ENCODE peak calls at places on chromosomes 7 and 10, in six cellular contexts. One of them, this sample, is unnamed.

GRCh38 chr7:109984726-109985125 is 1106.2 kb upstream of the LRRN3 start:
- DNase-seq in neuronal stem cell: no peak
- DNase-seq in GM12865: no peak
- DNase-seq in osteoblast: no peak
- DNase-seq in GM23338: no peak
- DNase-seq in neural progenitor cell: no peak
- DNase-seq in this sample: no peak

GRCh38 chr10:11170993-11171416 is 153.3 kb downstream of the CELF2 start:
- DNase-seq in neuronal stem cell: no peak
- DNase-seq in GM12865: peak; percentile 71
- DNase-seq in osteoblast: no peak
- DNase-seq in GM23338: no peak
- DNase-seq in neural progenitor cell: no peak
- DNase-seq in this sample: no peak

GRCh38 chr10:60817135-60817805 is 39.0 kb downstream of the CDK1 start:
- DNase-seq in neuronal stem cell: no peak
- DNase-seq in GM12865: no peak
- DNase-seq in osteoblast: peak; percentile 77
- DNase-seq in GM23338: no peak
- DNase-seq in neural progenitor cell: no peak
- DNase-seq in this sample: no peak

GRCh38 chr10:131855763-131856401 is 44.9 kb upstream of the PPP2R2D start:
- DNase-seq in neuronal stem cell: no peak
- DNase-seq in GM12865: no peak
- DNase-seq in osteoblast: no peak
- DNase-seq in GM23338: no peak
- DNase-seq in neural progenitor cell: no peak
- DNase-seq in this sample: no peak

GRCh38 chr7:7521259-7521658 is 14.4 kb downstream of the COL28A1 start:
- DNase-seq in neuronal stem cell: no peak
- DNase-seq in GM12865: peak; percentile 31
- DNase-seq in osteoblast: peak; percentile 38
- DNase-seq in GM23338: no peak
- DNase-seq in neural progenitor cell: no peak
- DNase-seq in this sample: no peak

GRCh38 chr10:119449760-119450461 is 92.6 kb downstream of the RGS10 start:
- DNase-seq in neuronal stem cell: no peak
- DNase-seq in GM12865: peak; percentile 39
- DNase-seq in osteoblast: peak; percentile 97
- DNase-seq in GM23338: no peak
- DNase-seq in neural progenitor cell: no peak
- DNase-seq in this sample: peak; percentile 15

GRCh38 chr7:73865738-73866445 is 4.9 kb downstream of the TMEM270 start:
- DNase-seq in neuronal stem cell: no peak
- DNase-seq in GM12865: peak; percentile 35
- DNase-seq in osteoblast: peak; percentile 95
- DNase-seq in GM23338: peak; percentile 69
- DNase-seq in neural progenitor cell: peak; percentile 73
- DNase-seq in this sample: no peak

GRCh38 chr10:100186813-100187212 is 984 bp upstream of the ERLIN1 start:
- DNase-seq in neuronal stem cell: no peak
- DNase-seq in GM12865: peak; percentile 44
- DNase-seq in osteoblast: no peak
- DNase-seq in GM23338: peak; percentile 1
- DNase-seq in neural progenitor cell: peak; percentile 20
- DNase-seq in this sample: no peak

GRCh38 chr7:146216371-146217041 is 99.9 kb downstream of the CNTNAP2 start:
- DNase-seq in neuronal stem cell: no peak
- DNase-seq in GM12865: no peak
- DNase-seq in osteoblast: no peak
- DNase-seq in GM23338: no peak
- DNase-seq in neural progenitor cell: no peak
- DNase-seq in this sample: no peak

GRCh38 chr7:33764752-33765451 is 140.4 kb upstream of the BMPER start:
- DNase-seq in neuronal stem cell: no peak
- DNase-seq in GM12865: no peak
- DNase-seq in osteoblast: no peak
- DNase-seq in GM23338: no peak
- DNase-seq in neural progenitor cell: no peak
- DNase-seq in this sample: no peak

GRCh38 chr10:48801026-48801425 is 116.4 kb downstream of the WDFY4 start:
- DNase-seq in neuronal stem cell: no peak
- DNase-seq in GM12865: no peak
- DNase-seq in osteoblast: no peak
- DNase-seq in GM23338: no peak
- DNase-seq in neural progenitor cell: no peak
- DNase-seq in this sample: no peak

GRCh38 chr10:79947787-79948424 is 999 bp downstream of the SFTPD start:
- DNase-seq in neuronal stem cell: no peak
- DNase-seq in GM12865: no peak
- DNase-seq in osteoblast: no peak
- DNase-seq in GM23338: no peak
- DNase-seq in neural progenitor cell: no peak
- DNase-seq in this sample: no peak

GRCh38 chr10:2978111-2978510 is 89.2 kb upstream of the PFKP start:
- DNase-seq in neuronal stem cell: peak; percentile 47
- DNase-seq in GM12865: peak; percentile 39
- DNase-seq in osteoblast: peak; percentile 93
- DNase-seq in GM23338: peak; percentile 77
- DNase-seq in neural progenitor cell: peak; percentile 74
- DNase-seq in this sample: no peak

GRCh38 chr10:75107756-75108683 is 3.4 kb upstream of the SAMD8 start:
- DNase-seq in neuronal stem cell: no peak
- DNase-seq in GM12865: no peak
- DNase-seq in osteoblast: peak; percentile 78
- DNase-seq in GM23338: no peak
- DNase-seq in neural progenitor cell: no peak
- DNase-seq in this sample: no peak

GRCh38 chr7:1086588-1087461 is 1.1 kb upstream of the GPER1 start:
- DNase-seq in neuronal stem cell: peak; percentile 73
- DNase-seq in GM12865: peak; percentile 83
- DNase-seq in osteoblast: peak; percentile 99
- DNase-seq in GM23338: peak; percentile 90
- DNase-seq in neural progenitor cell: peak; percentile 85
- DNase-seq in this sample: no peak

GRCh38 chr7:116800594-116800993 is 61.8 kb upstream of the CAPZA2 start:
- DNase-seq in neuronal stem cell: no peak
- DNase-seq in GM12865: no peak
- DNase-seq in osteoblast: no peak
- DNase-seq in GM23338: no peak
- DNase-seq in neural progenitor cell: no peak
- DNase-seq in this sample: no peak

GRCh38 chr7:12706900-12707536 is 19.6 kb downstream of the ARL4A start:
- DNase-seq in neuronal stem cell: no peak
- DNase-seq in GM12865: no peak
- DNase-seq in osteoblast: no peak
- DNase-seq in GM23338: no peak
- DNase-seq in neural progenitor cell: no peak
- DNase-seq in this sample: no peak

GRCh38 chr7:106730021-106730420 is 69.1 kb upstream of the CCDC71L start:
- DNase-seq in neuronal stem cell: no peak
- DNase-seq in GM12865: no peak
- DNase-seq in osteoblast: no peak
- DNase-seq in GM23338: no peak
- DNase-seq in neural progenitor cell: no peak
- DNase-seq in this sample: no peak

GRCh38 chr7:43105521-43106120 is 6.8 kb upstream of the HECW1 start:
- DNase-seq in neuronal stem cell: no peak
- DNase-seq in GM12865: no peak
- DNase-seq in osteoblast: no peak
- DNase-seq in GM23338: no peak
- DNase-seq in neural progenitor cell: no peak
- DNase-seq in this sample: no peak

GRCh38 chr10:58963723-58964124 is 212.7 kb upstream of the PHYHIPL start:
- DNase-seq in neuronal stem cell: peak; percentile 78
- DNase-seq in GM12865: no peak
- DNase-seq in osteoblast: no peak
- DNase-seq in GM23338: peak; percentile 88
- DNase-seq in neural progenitor cell: peak; percentile 93
- DNase-seq in this sample: no peak

GRCh38 chr7:26555971-26556830 is 264.5 kb downstream of the SNX10 start:
- DNase-seq in neuronal stem cell: no peak
- DNase-seq in GM12865: no peak
- DNase-seq in osteoblast: no peak
- DNase-seq in GM23338: no peak
- DNase-seq in neural progenitor cell: no peak
- DNase-seq in this sample: no peak

GRCh38 chr7:147756290-147756689 is 834.3 kb upstream of the C7orf33 start:
- DNase-seq in neuronal stem cell: no peak
- DNase-seq in GM12865: no peak
- DNase-seq in osteoblast: no peak
- DNase-seq in GM23338: no peak
- DNase-seq in neural progenitor cell: peak; percentile 19
- DNase-seq in this sample: no peak

GRCh38 chr10:70379581-70380176 is 2.7 kb downstream of the LRRC20 start:
- DNase-seq in neuronal stem cell: no peak
- DNase-seq in GM12865: peak; percentile 45
- DNase-seq in osteoblast: peak; percentile 71
- DNase-seq in GM23338: peak; percentile 83
- DNase-seq in neural progenitor cell: peak; percentile 48
- DNase-seq in this sample: no peak

GRCh38 chr10:66162560-66163143 is 763.2 kb upstream of the LRRTM3 start:
- DNase-seq in neuronal stem cell: no peak
- DNase-seq in GM12865: no peak
- DNase-seq in osteoblast: no peak
- DNase-seq in GM23338: no peak
- DNase-seq in neural progenitor cell: no peak
- DNase-seq in this sample: no peak

GRCh38 chr7:100128602-100128963 is 1.8 kb downstream of the MBLAC1 start:
- DNase-seq in neuronal stem cell: no peak
- DNase-seq in GM12865: no peak
- DNase-seq in osteoblast: no peak
- DNase-seq in GM23338: no peak
- DNase-seq in neural progenitor cell: no peak
- DNase-seq in this sample: no peak

GRCh38 chr10:44930904-44931620 is 19.9 kb downstream of the TMEM72 start:
- DNase-seq in neuronal stem cell: no peak
- DNase-seq in GM12865: no peak
- DNase-seq in osteoblast: peak; percentile 45
- DNase-seq in GM23338: no peak
- DNase-seq in neural progenitor cell: no peak
- DNase-seq in this sample: no peak

GRCh38 chr7:66246549-66247171 is 41.5 kb downstream of the TPST1 start:
- DNase-seq in neuronal stem cell: no peak
- DNase-seq in GM12865: no peak
- DNase-seq in osteoblast: no peak
- DNase-seq in GM23338: peak; percentile 47
- DNase-seq in neural progenitor cell: peak; percentile 56
- DNase-seq in this sample: no peak

GRCh38 chr7:17233643-17234397 is 64.6 kb upstream of the AHR start:
- DNase-seq in neuronal stem cell: no peak
- DNase-seq in GM12865: peak; percentile 58
- DNase-seq in osteoblast: no peak
- DNase-seq in GM23338: no peak
- DNase-seq in neural progenitor cell: no peak
- DNase-seq in this sample: no peak

DNA sequence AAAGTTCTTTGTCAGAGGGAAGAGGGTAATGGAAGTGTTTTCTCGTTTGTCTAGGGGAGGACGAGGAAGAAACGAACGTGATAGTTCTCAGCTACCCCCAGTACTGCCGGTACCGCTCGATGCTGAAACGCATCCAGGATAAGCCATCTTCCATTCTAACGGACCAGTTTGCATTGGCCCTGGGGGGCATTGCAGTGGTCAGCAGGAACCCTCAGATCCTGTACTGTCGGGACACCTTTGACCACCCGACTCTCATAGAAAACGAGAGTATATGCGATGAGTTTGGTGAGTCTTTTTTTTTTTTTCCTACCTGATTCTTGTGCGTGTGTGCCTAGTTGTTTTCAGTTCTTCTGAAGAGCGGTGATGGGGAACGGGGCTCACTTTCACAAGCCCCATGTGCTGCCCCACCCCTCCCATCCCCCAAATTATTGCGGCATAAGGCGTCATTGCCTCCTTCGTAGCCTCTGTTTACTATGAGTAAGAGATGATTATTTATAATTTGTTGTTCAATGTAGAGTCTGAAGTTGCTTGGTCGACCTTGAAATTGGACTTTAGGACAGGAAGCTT is 98.6 kb downstream of the ARID5B start:
- DNase-seq in neuronal stem cell: no peak
- DNase-seq in GM12865: peak; percentile 98
- DNase-seq in osteoblast: no peak
- DNase-seq in GM23338: no peak
- DNase-seq in neural progenitor cell: no peak
- DNase-seq in this sample: no peak
- H3K4me3 ChIP-seq in neuronal stem cell: no peak overlapping the region
- H3K4me3 ChIP-seq in GM12865: peak overlapping the region; percentile 66
- H3K4me3 ChIP-seq in osteoblast: no peak overlapping the region
- H3K4me3 ChIP-seq in GM23338: no peak overlapping the region
- H3K4me3 ChIP-seq in neural progenitor cell: no peak overlapping the region
- H3K4me3 ChIP-seq in this sample: no peak overlapping the region

GRCh38 chr10:101759354-101760247 is 16.3 kb downstream of the FGF8 start:
- DNase-seq in neuronal stem cell: no peak
- DNase-seq in GM12865: no peak
- DNase-seq in osteoblast: peak; percentile 67
- DNase-seq in GM23338: peak; percentile 67
- DNase-seq in neural progenitor cell: peak; percentile 63
- DNase-seq in this sample: no peak
- H3K4me3 ChIP-seq in neuronal stem cell: no peak overlapping the region
- H3K4me3 ChIP-seq in GM12865: no peak overlapping the region
- H3K4me3 ChIP-seq in osteoblast: no peak overlapping the region
- H3K4me3 ChIP-seq in GM23338: no peak overlapping the region
- H3K4me3 ChIP-seq in neural progenitor cell: no peak overlapping the region
- H3K4me3 ChIP-seq in this sample: no peak overlapping the region

GRCh38 chr10:9819756-9820494 is 1197.7 kb upstream of the CELF2 start:
- DNase-seq in neuronal stem cell: no peak
- DNase-seq in GM12865: no peak
- DNase-seq in osteoblast: no peak
- DNase-seq in GM23338: no peak
- DNase-seq in neural progenitor cell: no peak
- DNase-seq in this sample: no peak

GRCh38 chr10:9828110-9828509 is 1189.6 kb upstream of the CELF2 start:
- DNase-seq in neuronal stem cell: no peak
- DNase-seq in GM12865: no peak
- DNase-seq in osteoblast: no peak
- DNase-seq in GM23338: no peak
- DNase-seq in neural progenitor cell: no peak
- DNase-seq in this sample: no peak

GRCh38 chr10:9825491-9826018 is 1192.1 kb upstream of the CELF2 start:
- DNase-seq in neuronal stem cell: no peak
- DNase-seq in GM12865: peak; percentile 4
- DNase-seq in osteoblast: no peak
- DNase-seq in GM23338: peak; percentile 3
- DNase-seq in neural progenitor cell: no peak
- DNase-seq in this sample: no peak

GRCh38 chr10:9824546-9825164 is 1193.0 kb upstream of the CELF2 start:
- DNase-seq in neuronal stem cell: no peak
- DNase-seq in GM12865: peak; percentile 5
- DNase-seq in osteoblast: no peak
- DNase-seq in GM23338: no peak
- DNase-seq in neural progenitor cell: peak; percentile 9
- DNase-seq in this sample: no peak

GRCh38 chr10:9823268-9823930 is 1194.3 kb upstream of the CELF2 start:
- DNase-seq in neuronal stem cell: no peak
- DNase-seq in GM12865: no peak
- DNase-seq in osteoblast: no peak
- DNase-seq in GM23338: no peak
- DNase-seq in neural progenitor cell: no peak
- DNase-seq in this sample: no peak
- H3K4me3 ChIP-seq in neuronal stem cell: no peak overlapping the region
- H3K4me3 ChIP-seq in GM12865: no peak overlapping the region
- H3K4me3 ChIP-seq in osteoblast: no peak overlapping the region
- H3K4me3 ChIP-seq in GM23338: no peak overlapping the region
- H3K4me3 ChIP-seq in neural progenitor cell: no peak overlapping the region
- H3K4me3 ChIP-seq in this sample: no peak overlapping the region

GRCh38 chr10:46530249-46531186 is 25.9 kb downstream of the GPRIN2 start:
- DNase-seq in neuronal stem cell: no peak
- DNase-seq in GM12865: no peak
- DNase-seq in osteoblast: peak; percentile 98
- DNase-seq in GM23338: no peak
- DNase-seq in neural progenitor cell: no peak
- DNase-seq in this sample: peak; percentile 74
- H3K4me3 ChIP-seq in neuronal stem cell: no peak overlapping the region
- H3K4me3 ChIP-seq in GM12865: no peak overlapping the region
- H3K4me3 ChIP-seq in osteoblast: no peak overlapping the region
- H3K4me3 ChIP-seq in GM23338: no peak overlapping the region
- H3K4me3 ChIP-seq in neural progenitor cell: no peak overlapping the region
- H3K4me3 ChIP-seq in this sample: no peak overlapping the region